ENCODE peak calls at places on chromosome 19, in eight cellular contexts. One of them, this sample, is unnamed.
A peak's percentile ranks its signal among the peaks of the same experiment; 100 is the strongest.

GRCh38 chr19:28039677-28040381 is 1173.1 kb downstream of the UQCRFS1 start:
- DNase-seq in breast epithelium: no peak
- DNase-seq in stomach: no peak
- DNase-seq in left lung: no peak
- DNase-seq in cardiac muscle cell: no peak
- DNase-seq in testis: no peak
- DNase-seq in right atrium auricular region: peak; percentile 54
- DNase-seq in right lobe of liver: no peak
- DNase-seq in this sample: no peak

GRCh38 chr19:13143135-13143534 is 7.0 kb downstream of the STX10 start:
- DNase-seq in testis: no peak
- DNase-seq in left lung: no peak
- DNase-seq in right atrium auricular region: no peak
- DNase-seq in breast epithelium: no peak
- DNase-seq in cardiac muscle cell: peak; percentile 77
- DNase-seq in stomach: no peak
- DNase-seq in right lobe of liver: no peak
- DNase-seq in this sample: no peak

GRCh38 chr19:41928754-41929535 is 696 bp upstream of the ERFL start:
- DNase-seq in breast epithelium: no peak
- DNase-seq in cardiac muscle cell: no peak
- DNase-seq in right atrium auricular region: no peak
- DNase-seq in testis: no peak
- DNase-seq in left lung: no peak
- DNase-seq in right lobe of liver: no peak
- DNase-seq in stomach: no peak
- DNase-seq in this sample: no peak

GRCh38 chr19:40578442-40578908 is 1.8 kb downstream of the SHKBP1 start:
- DNase-seq in cardiac muscle cell: peak; percentile 57
- DNase-seq in right lobe of liver: no peak
- DNase-seq in left lung: no peak
- DNase-seq in breast epithelium: no peak
- DNase-seq in stomach: no peak
- DNase-seq in testis: peak; percentile 75
- DNase-seq in right atrium auricular region: no peak
- DNase-seq in this sample: no peak

GRCh38 chr19:15200575-15201364 is at the start of gene NOTCH3:
- DNase-seq in cardiac muscle cell: no peak
- DNase-seq in testis: no peak
- DNase-seq in left lung: no peak
- DNase-seq in stomach: no peak
- DNase-seq in right atrium auricular region: no peak
- DNase-seq in right lobe of liver: no peak
- DNase-seq in breast epithelium: no peak
- DNase-seq in this sample: no peak

GRCh38 chr19:46841458-46842083 is 9.1 kb downstream of the AP2S1 start:
- DNase-seq in right lobe of liver: no peak
- DNase-seq in left lung: no peak
- DNase-seq in right atrium auricular region: peak; percentile 83
- DNase-seq in stomach: peak; percentile 35
- DNase-seq in cardiac muscle cell: peak; percentile 67
- DNase-seq in testis: peak; percentile 81
- DNase-seq in breast epithelium: no peak
- DNase-seq in this sample: no peak

GRCh38 chr19:12867120-12868099 is 13.8 kb downstream of the DNASE2 start:
- DNase-seq in right lobe of liver: peak; percentile 62
- DNase-seq in breast epithelium: no peak
- DNase-seq in right atrium auricular region: no peak
- DNase-seq in left lung: no peak
- DNase-seq in testis: peak; percentile 68
- DNase-seq in stomach: peak; percentile 73
- DNase-seq in cardiac muscle cell: peak; percentile 72
- DNase-seq in this sample: peak; percentile 74

GRCh38 chr19:45889210-45889885 is 3.4 kb upstream of the IRF2BP1 start:
- DNase-seq in stomach: no peak
- DNase-seq in breast epithelium: no peak
- DNase-seq in cardiac muscle cell: no peak
- DNase-seq in right lobe of liver: no peak
- DNase-seq in left lung: no peak
- DNase-seq in testis: no peak
- DNase-seq in right atrium auricular region: no peak
- DNase-seq in this sample: no peak

GRCh38 chr19:850221-850978 is 1.7 kb upstream of the ELANE start:
- DNase-seq in right atrium auricular region: peak; percentile 95
- DNase-seq in stomach: peak; percentile 83
- DNase-seq in breast epithelium: peak; percentile 92
- DNase-seq in testis: peak; percentile 90
- DNase-seq in right lobe of liver: peak; percentile 91
- DNase-seq in left lung: peak; percentile 86
- DNase-seq in cardiac muscle cell: peak; percentile 100
- DNase-seq in this sample: no peak

GRCh38 chr19:19179548-19180441 is 9.7 kb upstream of the MEF2B start:
- DNase-seq in breast epithelium: no peak
- DNase-seq in cardiac muscle cell: no peak
- DNase-seq in testis: no peak
- DNase-seq in left lung: no peak
- DNase-seq in right lobe of liver: no peak
- DNase-seq in right atrium auricular region: no peak
- DNase-seq in stomach: no peak
- DNase-seq in this sample: no peak

GRCh38 chr19:57934820-57935665 is at the start of gene ZNF418:
- DNase-seq in left lung: peak; percentile 71
- DNase-seq in breast epithelium: peak; percentile 53
- DNase-seq in testis: peak; percentile 91
- DNase-seq in right atrium auricular region: peak; percentile 62
- DNase-seq in cardiac muscle cell: peak; percentile 89
- DNase-seq in stomach: peak; percentile 54
- DNase-seq in right lobe of liver: peak; percentile 66
- DNase-seq in this sample: peak; percentile 40

GRCh38 chr19:54478677-54479266 is 5.7 kb upstream of the CDC42EP5 start:
- DNase-seq in stomach: no peak
- DNase-seq in cardiac muscle cell: peak; percentile 64
- DNase-seq in breast epithelium: no peak
- DNase-seq in testis: no peak
- DNase-seq in right atrium auricular region: no peak
- DNase-seq in left lung: no peak
- DNase-seq in right lobe of liver: no peak
- DNase-seq in this sample: no peak

GRCh38 chr19:13579388-13580060 is 73.2 kb upstream of the CACNA1A start:
- DNase-seq in right atrium auricular region: no peak
- DNase-seq in left lung: no peak
- DNase-seq in testis: no peak
- DNase-seq in stomach: no peak
- DNase-seq in cardiac muscle cell: peak; percentile 15
- DNase-seq in breast epithelium: no peak
- DNase-seq in right lobe of liver: no peak
- DNase-seq in this sample: no peak

GRCh38 chr19:20273951-20274578 is 107.1 kb downstream of the ZNF486 start:
- DNase-seq in testis: no peak
- DNase-seq in right atrium auricular region: no peak
- DNase-seq in right lobe of liver: no peak
- DNase-seq in left lung: no peak
- DNase-seq in cardiac muscle cell: no peak
- DNase-seq in breast epithelium: no peak
- DNase-seq in stomach: no peak
- DNase-seq in this sample: no peak

GRCh38 chr19:20276011-20276738 is 109.2 kb downstream of the ZNF486 start:
- DNase-seq in testis: no peak
- DNase-seq in right atrium auricular region: no peak
- DNase-seq in left lung: no peak
- DNase-seq in stomach: no peak
- DNase-seq in cardiac muscle cell: no peak
- DNase-seq in right lobe of liver: no peak
- DNase-seq in breast epithelium: no peak
- DNase-seq in this sample: no peak

GRCh38 chr19:20279516-20279915 is 112.5 kb downstream of the ZNF486 start:
- DNase-seq in cardiac muscle cell: no peak
- DNase-seq in testis: no peak
- DNase-seq in left lung: no peak
- DNase-seq in right atrium auricular region: no peak
- DNase-seq in right lobe of liver: no peak
- DNase-seq in stomach: no peak
- DNase-seq in breast epithelium: no peak
- DNase-seq in this sample: no peak

GRCh38 chr19:20273376-20273775 is 106.4 kb downstream of the ZNF486 start:
- DNase-seq in right atrium auricular region: no peak
- DNase-seq in breast epithelium: no peak
- DNase-seq in cardiac muscle cell: no peak
- DNase-seq in left lung: no peak
- DNase-seq in right lobe of liver: no peak
- DNase-seq in testis: no peak
- DNase-seq in stomach: no peak
- DNase-seq in this sample: no peak

DNA sequence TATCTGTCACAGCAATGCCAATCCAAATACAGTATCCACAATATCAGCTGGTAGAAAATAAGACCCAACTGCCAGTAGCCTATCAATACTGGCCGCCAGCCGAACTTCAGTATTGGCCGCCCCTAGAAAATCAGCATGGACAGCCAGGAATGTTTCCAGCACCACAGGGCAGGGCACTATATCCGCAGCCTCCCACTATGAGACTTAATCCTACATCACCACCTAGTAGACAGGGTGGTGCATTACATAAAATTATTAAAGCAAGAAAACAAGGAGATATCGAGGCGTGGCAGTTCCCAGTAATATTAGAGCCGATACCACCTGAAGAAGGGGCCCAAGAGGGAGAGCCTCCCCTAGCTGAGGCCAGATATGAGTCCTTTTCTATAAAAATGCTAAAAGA is 111.3 kb downstream of the ZNF486 start:
- DNase-seq in cardiac muscle cell: no peak
- DNase-seq in left lung: no peak
- DNase-seq in testis: no peak
- DNase-seq in breast epithelium: no peak
- DNase-seq in stomach: peak; percentile 43
- DNase-seq in right lobe of liver: no peak
- DNase-seq in right atrium auricular region: no peak
- DNase-seq in this sample: no peak
- TF ChIP-seq CTCF in cardiac muscle cell: no peak
- TF ChIP-seq CTCF in left lung: no peak
- TF ChIP-seq CTCF in testis: no peak
- TF ChIP-seq CTCF in breast epithelium: no peak
- TF ChIP-seq CTCF in stomach: peak; percentile 48
- TF ChIP-seq CTCF in right lobe of liver: peak; percentile 16
- TF ChIP-seq CTCF in right atrium auricular region: peak; percentile 88
- TF ChIP-seq CTCF in this sample: no peak

DNA sequence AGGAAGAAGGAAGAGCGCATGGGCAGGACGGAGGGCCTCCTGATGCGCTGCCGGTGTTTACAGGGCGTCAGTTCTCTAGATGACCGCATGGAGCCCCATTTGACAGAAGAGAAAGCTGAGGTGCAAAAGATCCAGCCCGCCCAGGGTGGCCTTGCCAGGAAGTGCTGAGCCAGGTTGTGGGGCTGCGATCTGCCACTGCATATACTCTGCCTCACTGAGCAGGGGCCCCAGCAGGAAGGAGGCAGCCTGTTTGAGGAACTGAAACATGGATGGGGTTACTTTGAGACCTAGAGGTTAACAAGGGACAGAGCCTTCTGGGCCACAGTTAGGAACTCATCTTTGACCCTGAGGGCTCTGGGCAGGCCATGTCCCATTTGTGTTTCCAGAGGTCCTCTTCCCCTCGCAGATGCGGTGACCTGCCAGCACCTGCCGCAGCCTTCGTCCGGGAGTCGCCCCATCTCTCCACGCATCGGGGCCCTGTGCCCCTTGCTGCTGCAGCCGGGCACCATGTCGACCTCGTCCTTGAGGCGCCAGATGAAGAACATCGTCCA is 3.2 kb downstream of the EPN1 start:
- DNase-seq in right lobe of liver: peak; percentile 71
- DNase-seq in stomach: peak; percentile 43
- DNase-seq in right atrium auricular region: no peak
- DNase-seq in breast epithelium: no peak
- DNase-seq in left lung: peak; percentile 73
- DNase-seq in cardiac muscle cell: no peak
- DNase-seq in testis: no peak
- DNase-seq in this sample: peak; percentile 72
- TF ChIP-seq CTCF in right lobe of liver: no peak
- TF ChIP-seq CTCF in stomach: no peak
- TF ChIP-seq CTCF in right atrium auricular region: no peak
- TF ChIP-seq CTCF in breast epithelium: no peak
- TF ChIP-seq CTCF in left lung: no peak
- TF ChIP-seq CTCF in cardiac muscle cell: no peak
- TF ChIP-seq CTCF in testis: no peak
- TF ChIP-seq CTCF in this sample: no peak

GRCh38 chr19:48994035-48994386 is 324 bp downstream of the RUVBL2 start:
- DNase-seq in breast epithelium: no peak
- DNase-seq in testis: no peak
- DNase-seq in right lobe of liver: no peak
- DNase-seq in right atrium auricular region: no peak
- DNase-seq in cardiac muscle cell: no peak
- DNase-seq in stomach: no peak
- DNase-seq in left lung: no peak
- DNase-seq in this sample: no peak

GRCh38 chr19:48997972-48998371 is 4.3 kb downstream of the RUVBL2 start:
- DNase-seq in testis: peak; percentile 80
- DNase-seq in left lung: no peak
- DNase-seq in cardiac muscle cell: peak; percentile 63
- DNase-seq in right lobe of liver: no peak
- DNase-seq in right atrium auricular region: no peak
- DNase-seq in stomach: peak; percentile 56
- DNase-seq in breast epithelium: no peak
- DNase-seq in this sample: no peak

GRCh38 chr19:49004964-49005614 is 11.4 kb downstream of the RUVBL2 start:
- DNase-seq in right atrium auricular region: no peak
- DNase-seq in breast epithelium: no peak
- DNase-seq in left lung: no peak
- DNase-seq in stomach: no peak
- DNase-seq in testis: no peak
- DNase-seq in right lobe of liver: no peak
- DNase-seq in cardiac muscle cell: no peak
- DNase-seq in this sample: no peak

GRCh38 chr19:49004133-49004532 is 10.4 kb downstream of the RUVBL2 start:
- DNase-seq in stomach: no peak
- DNase-seq in right lobe of liver: no peak
- DNase-seq in cardiac muscle cell: no peak
- DNase-seq in left lung: no peak
- DNase-seq in testis: no peak
- DNase-seq in breast epithelium: no peak
- DNase-seq in right atrium auricular region: no peak
- DNase-seq in this sample: no peak

GRCh38 chr19:48999481-49000325 is 6.0 kb downstream of the RUVBL2 start:
- DNase-seq in right atrium auricular region: no peak
- DNase-seq in breast epithelium: no peak
- DNase-seq in stomach: peak; percentile 65
- DNase-seq in cardiac muscle cell: peak; percentile 80
- DNase-seq in left lung: peak; percentile 53
- DNase-seq in testis: peak; percentile 62
- DNase-seq in right lobe of liver: no peak
- DNase-seq in this sample: peak; percentile 41
- TF ChIP-seq CTCF in right atrium auricular region: peak; percentile 67
- TF ChIP-seq CTCF in breast epithelium: peak; percentile 29
- TF ChIP-seq CTCF in stomach: peak; percentile 55
- TF ChIP-seq CTCF in cardiac muscle cell: peak; percentile 83
- TF ChIP-seq CTCF in left lung: peak; percentile 49
- TF ChIP-seq CTCF in testis: no peak
- TF ChIP-seq CTCF in right lobe of liver: peak; percentile 34
- TF ChIP-seq CTCF in this sample: no peak

DNA sequence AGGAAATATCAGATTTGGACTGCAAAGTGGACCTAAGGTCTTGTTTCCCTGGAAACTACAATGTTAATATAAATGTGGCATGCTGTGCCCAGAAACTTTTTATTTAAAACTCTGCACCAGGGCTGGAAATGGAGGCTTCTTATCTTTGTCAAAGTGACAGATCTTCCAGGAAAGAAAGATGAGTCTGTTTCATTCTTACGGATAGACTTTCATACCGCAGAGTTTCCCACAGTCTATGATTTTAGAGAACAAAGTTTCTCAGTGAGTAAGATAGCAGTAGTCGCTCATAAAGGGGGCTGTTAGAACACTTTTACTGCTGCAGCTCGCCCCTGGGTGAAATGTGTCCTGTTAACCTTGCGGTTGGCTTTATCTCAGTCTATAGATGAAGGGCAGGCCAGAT is 6.7 kb downstream of the CLEC11A start:
- DNase-seq in left lung: no peak
- DNase-seq in stomach: no peak
- DNase-seq in cardiac muscle cell: no peak
- DNase-seq in breast epithelium: no peak
- DNase-seq in testis: no peak
- DNase-seq in right atrium auricular region: no peak
- DNase-seq in right lobe of liver: no peak
- DNase-seq in this sample: no peak
- TF ChIP-seq CTCF in left lung: no peak
- TF ChIP-seq CTCF in stomach: no peak
- TF ChIP-seq CTCF in cardiac muscle cell: no peak
- TF ChIP-seq CTCF in breast epithelium: no peak
- TF ChIP-seq CTCF in testis: no peak
- TF ChIP-seq CTCF in right atrium auricular region: no peak
- TF ChIP-seq CTCF in right lobe of liver: no peak
- TF ChIP-seq CTCF in this sample: no peak

This sample was measured in activated B cell treated with CpG ODN at 0.5 μM for 24 hours.